ENCODE peak calls at places on chromosomes 4 and X, in six cellular contexts. B is DND-41; Z is AG10803; O is stomach; F is stimulated activated CD8-positive, alpha-beta memory T cell treated with anti-CD3 and anti-CD28 coated beads, Interleukin-4, amount 100 ng/mL, for 24 hours; K is CD4-positive, alpha-beta memory T cell. R is an unnamed sample.

GRCh38 chr4:72394264-72394663 is 174.8 kb downstream of the ADAMTS3 start:
- DNase-seq in B (no peak), O (no peak), K (no peak), Z (no peak), F (no peak), R (no peak)

GRCh38 chr4:7872264-7872771 is 67.3 kb downstream of the AFAP1 start:
- DNase-seq in K (no peak), F (no peak), B (no peak), Z (peak; percentile 97), O (no peak), R (no peak)

GRCh38 chr4:36921474-36922220 is 322.9 kb upstream of the NWD2 start:
- DNase-seq in K (no peak), O (no peak), B (no peak), Z (no peak), F (no peak), R (no peak)

GRCh38 chrX:39859991-39860861 is 237.5 kb downstream of the BCOR start:
- DNase-seq in Z (peak; percentile 36), F (peak; percentile 73), O (peak; percentile 34), K (peak; percentile 51), B (peak; percentile 79), R (peak; percentile 40)

GRCh38 chrX:37686979-37687378 is 1.4 kb downstream of the XK start:
- DNase-seq in Z (no peak), O (no peak), K (no peak), B (no peak), F (no peak), R (no peak)

GRCh38 chrX:150767475-150768131 is 74.4 kb downstream of the MTMR1 start:
- DNase-seq in Z (peak; percentile 93), F (no peak), B (no peak), K (no peak), O (no peak), R (no peak)

GRCh38 chr4:120839974-120840751 is 82.4 kb downstream of the PRDM5 start:
- DNase-seq in O (no peak), K (no peak), Z (no peak), F (no peak), B (no peak), R (no peak)

GRCh38 chrX:37905436-37906147 is 58.2 kb upstream of the DYNLT3 start:
- DNase-seq in F (peak; percentile 3), Z (peak; percentile 0), O (peak; percentile 25), B (no peak), K (peak; percentile 5), R (no peak)

GRCh38 chr4:173485164-173485563 is 44.9 kb downstream of the HAND2 start:
- DNase-seq in Z (peak; percentile 61), F (no peak), O (no peak), K (no peak), B (no peak), R (no peak)

GRCh38 chr4:40040908-40041307 is 15.7 kb upstream of the N4BP2 start:
- DNase-seq in O (no peak), Z (no peak), K (no peak), F (no peak), B (no peak), R (no peak)

GRCh38 chr4:37892641-37893040 is 1.8 kb downstream of the TBC1D1 start:
- DNase-seq in O (no peak), Z (no peak), F (peak; percentile 25), B (no peak), K (peak; percentile 37), R (peak; percentile 35)

GRCh38 chrX:123072686-123073385 is 111.2 kb upstream of the GRIA3 start:
- DNase-seq in Z (no peak), F (no peak), O (no peak), B (no peak), K (no peak), R (no peak)

GRCh38 chrX:129808829-129809745 is 29.3 kb downstream of the SASH3 start:
- DNase-seq in F (no peak), B (no peak), K (no peak), Z (peak; percentile 0), O (no peak), R (no peak)

GRCh38 chrX:153450949-153451277 is 5.1 kb upstream of the TREX2 start:
- DNase-seq in F (no peak), Z (no peak), O (no peak), B (no peak), K (no peak), R (no peak)

GRCh38 chr4:86223472-86223871 is 136.4 kb downstream of the MAPK10 start:
- DNase-seq in B (peak; percentile 36), O (no peak), F (no peak), Z (peak; percentile 47), K (no peak), R (no peak)